ENCODE peak calls at places on chromosome 12, in four cellular contexts. One of them, this sample, is unnamed.

GRCh38 chr12:107179883-107180282 is 86.5 kb upstream of the CRY1 start:
- DNase-seq in IMR-90: no peak
- DNase-seq in endothelial cell: no peak
- DNase-seq in NCI-H526: no peak
- DNase-seq in this sample: no peak

GRCh38 chr12:79596719-79597350 is 93.9 kb downstream of the PAWR start:
- DNase-seq in endothelial cell: no peak
- DNase-seq in NCI-H526: no peak
- DNase-seq in IMR-90: no peak
- DNase-seq in this sample: no peak

GRCh38 chr12:5000204-5000603 is 43.5 kb upstream of the KCNA5 start:
- DNase-seq in endothelial cell: no peak
- DNase-seq in NCI-H526: peak; percentile 5
- DNase-seq in IMR-90: no peak
- DNase-seq in this sample: no peak

GRCh38 chr12:122501489-122501989 is 807 bp upstream of the ZCCHC8 start:
- DNase-seq in endothelial cell: no peak
- DNase-seq in NCI-H526: no peak
- DNase-seq in IMR-90: no peak
- DNase-seq in this sample: no peak

GRCh38 chr12:123816896-123817537 is 54.9 kb downstream of the DNAH10 start:
- DNase-seq in IMR-90: no peak
- DNase-seq in endothelial cell: no peak
- DNase-seq in NCI-H526: no peak
- DNase-seq in this sample: no peak

GRCh38 chr12:95653761-95654546 is 102.7 kb upstream of the USP44 start:
- DNase-seq in NCI-H526: no peak
- DNase-seq in IMR-90: peak; percentile 96
- DNase-seq in endothelial cell: no peak
- DNase-seq in this sample: peak; percentile 76

GRCh38 chr12:53325539-53326061 is 4.2 kb upstream of the AAAS start:
- DNase-seq in endothelial cell: peak; percentile 56
- DNase-seq in NCI-H526: peak; percentile 48
- DNase-seq in IMR-90: no peak
- DNase-seq in this sample: no peak

GRCh38 chr12:105741786-105742566 is 396.8 kb downstream of the NUAK1 start:
- DNase-seq in endothelial cell: no peak
- DNase-seq in NCI-H526: no peak
- DNase-seq in IMR-90: peak; percentile 83
- DNase-seq in this sample: no peak

GRCh38 chr12:107670999-107671643 is 14.5 kb upstream of the PWP1 start:
- DNase-seq in endothelial cell: peak; percentile 53
- DNase-seq in NCI-H526: peak; percentile 29
- DNase-seq in IMR-90: peak; percentile 7
- DNase-seq in this sample: no peak

GRCh38 chr12:27101290-27101689 is 18.9 kb upstream of the C12orf71 start:
- DNase-seq in endothelial cell: no peak
- DNase-seq in IMR-90: peak; percentile 27
- DNase-seq in NCI-H526: no peak
- DNase-seq in this sample: no peak

This sample was measured in Caco-2.